ENCODE peak calls at places on chromosomes 5 and 9, in four cellular contexts. Z is nephron progenitor cell, X is BJ, E is mucosa of descending colon. H is an unnamed sample.

GRCh38 chr5:91016322-91016721 is 366.8 kb downstream of the ARRDC3 start:
- DNase-seq in Z (no peak), X (no peak), E (no peak), H (no peak)

GRCh38 chr9:88530051-88530450 is 4.9 kb upstream of the NXNL2 start:
- DNase-seq in Z (no peak), X (peak), E (no peak), H (no peak)

GRCh38 chr9:134734270-134734669 is 92.7 kb downstream of the COL5A1 start:
- DNase-seq in Z (no peak), X (no peak), E (no peak), H (peak)

GRCh38 chr9:114389612-114390368 is 2.0 kb upstream of the AKNA start:
- DNase-seq in Z (no peak), X (no peak), E (no peak), H (no peak)

GRCh38 chr9:124259273-124260078 is 1.7 kb downstream of the NEK6 start:
- DNase-seq in Z (no peak), X (peak), E (peak), H (peak)

GRCh38 chr5:4639959-4640358 is 500.2 kb upstream of the ADAMTS16 start:
- DNase-seq in Z (no peak), X (no peak), E (no peak), H (no peak)

GRCh38 chr5:135313405-135313804 is 85.6 kb downstream of the MACROH2A1 start:
- DNase-seq in Z (no peak), X (no peak), E (no peak), H (no peak)

GRCh38 chr5:112070022-112070421 is 313.0 kb upstream of the NREP start:
- DNase-seq in Z (no peak), X (no peak), E (no peak), H (no peak)

GRCh38 chr5:141742866-141743651 is 61.0 kb upstream of the ARAP3 start:
- DNase-seq in Z (peak), X (no peak), E (no peak), H (no peak)

GRCh38 chr5:157323107-157323706 is 57.3 kb downstream of the CYFIP2 start:
- DNase-seq in Z (no peak), X (no peak), E (no peak), H (no peak)

GRCh38 chr5:151082274-151082902 is 1.6 kb upstream of the TNIP1 start:
- DNase-seq in Z (no peak), X (no peak), E (no peak), H (no peak)

GRCh38 chr9:108704156-108704852 is 151.5 kb downstream of the ACTL7B start:
- DNase-seq in Z (no peak), X (no peak), E (no peak), H (no peak)

GRCh38 chr5:67799732-67800234 is 415.8 kb upstream of the PIK3R1 start:
- DNase-seq in Z (no peak), X (peak), E (no peak), H (no peak)

GRCh38 chr5:120942551-120942950 is 478.5 kb downstream of the PRR16 start:
- DNase-seq in Z (no peak), X (no peak), E (no peak), H (no peak)

GRCh38 chr9:136516191-136516654 is 29.6 kb downstream of the NOTCH1 start:
- DNase-seq in Z (no peak), X (no peak), E (no peak), H (no peak)

GRCh38 chr5:31717586-31717985 is 78.7 kb downstream of the PDZD2 start:
- DNase-seq in Z (no peak), X (no peak), E (no peak), H (no peak)
- TF ChIP-seq CTCF in Z (no peak), X (no peak), E (no peak), H (no peak)

GRCh38 chr5:40904994-40905306 is 4.3 kb upstream of the C7 start:
- DNase-seq in Z (no peak), X (no peak), E (no peak), H (no peak)
- TF ChIP-seq CTCF in Z (no peak), X (no peak), E (no peak), H (no peak)

GRCh38 chr5:74639538-74640449 is 734 bp downstream of the ENC1 start:
- DNase-seq in Z (peak), X (no peak), E (peak), H (no peak)

GRCh38 chr5:74638776-74639537 is 1.6 kb downstream of the ENC1 start:
- DNase-seq in Z (no peak), X (no peak), E (no peak), H (no peak)

GRCh38 chr5:74641014-74641777 is 668 bp upstream of the ENC1 start:
- DNase-seq in Z (peak), X (no peak), E (peak), H (no peak)

GRCh38 chr5:74641778-74642542 is 1.4 kb upstream of the ENC1 start:
- DNase-seq in Z (peak), X (no peak), E (peak), H (no peak)

DNA sequence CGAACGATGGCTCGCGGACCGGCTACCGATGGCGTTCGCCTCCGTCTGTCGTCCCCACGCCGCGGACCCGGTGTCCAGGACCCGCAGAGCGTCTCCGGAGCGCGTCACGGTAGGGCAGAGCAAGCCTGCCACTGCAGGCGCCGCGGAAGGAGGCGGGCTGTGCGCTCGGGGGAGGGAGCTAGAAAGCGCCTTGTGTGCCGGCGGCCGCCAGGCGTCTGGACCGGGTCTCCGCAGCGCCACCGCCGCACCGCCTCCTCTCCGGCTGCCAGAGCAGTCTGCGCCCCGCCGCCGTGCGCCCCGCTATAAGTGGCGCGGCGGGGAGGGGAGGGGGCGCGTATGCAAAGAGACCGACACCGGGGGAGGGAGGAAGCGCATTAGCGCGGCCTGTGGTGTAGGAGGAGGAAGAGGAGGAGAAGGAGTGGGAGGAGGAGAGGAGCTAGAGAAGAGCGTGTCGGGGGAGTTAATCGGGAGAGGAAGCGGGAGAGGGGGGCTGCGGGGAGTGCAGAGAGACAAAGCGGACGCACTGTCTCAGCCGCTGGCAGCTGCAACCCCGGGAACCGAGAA is at the start of gene ENC1:
- DNase-seq in Z (peak), X (no peak), E (peak), H (no peak)
- TF ChIP-seq CTCF in Z (peak), X (peak), E (no peak), H (peak)

GRCh38 chr5:145347026-145347616 is 488.0 kb downstream of the PRELID2 start:
- DNase-seq in Z (peak), X (peak), E (no peak), H (no peak)
- TF ChIP-seq CTCF in Z (peak), X (peak), E (no peak), H (peak)

GRCh38 chr5:9898319-9898718 is 268.2 kb upstream of the TAS2R1 start:
- DNase-seq in Z (no peak), X (no peak), E (no peak), H (peak)
- TF ChIP-seq CTCF in Z (peak), X (peak), E (no peak), H (peak)

DNA sequence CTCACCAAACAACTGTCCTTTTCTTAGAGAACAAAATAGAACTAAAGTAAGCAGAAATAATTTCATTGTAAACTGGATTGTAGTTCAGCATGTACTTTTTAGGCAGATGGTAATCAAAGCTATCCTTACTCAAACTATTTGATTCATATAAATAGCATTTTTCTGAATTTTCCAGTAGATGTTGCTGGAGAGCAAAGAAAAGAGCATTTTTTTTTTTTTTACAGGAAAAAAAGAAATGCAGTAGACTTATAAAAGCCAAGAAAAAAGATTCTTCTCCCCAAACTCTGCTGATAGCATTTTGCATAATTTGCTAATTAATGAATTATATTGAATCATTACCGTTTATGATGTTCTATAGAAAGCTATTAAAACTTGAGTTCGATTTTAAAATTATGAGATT is 715.3 kb upstream of the WWC1 start:
- DNase-seq in Z (no peak), X (no peak), E (no peak), H (no peak)
- TF ChIP-seq CTCF in Z (no peak), X (no peak), E (no peak), H (peak)

DNA sequence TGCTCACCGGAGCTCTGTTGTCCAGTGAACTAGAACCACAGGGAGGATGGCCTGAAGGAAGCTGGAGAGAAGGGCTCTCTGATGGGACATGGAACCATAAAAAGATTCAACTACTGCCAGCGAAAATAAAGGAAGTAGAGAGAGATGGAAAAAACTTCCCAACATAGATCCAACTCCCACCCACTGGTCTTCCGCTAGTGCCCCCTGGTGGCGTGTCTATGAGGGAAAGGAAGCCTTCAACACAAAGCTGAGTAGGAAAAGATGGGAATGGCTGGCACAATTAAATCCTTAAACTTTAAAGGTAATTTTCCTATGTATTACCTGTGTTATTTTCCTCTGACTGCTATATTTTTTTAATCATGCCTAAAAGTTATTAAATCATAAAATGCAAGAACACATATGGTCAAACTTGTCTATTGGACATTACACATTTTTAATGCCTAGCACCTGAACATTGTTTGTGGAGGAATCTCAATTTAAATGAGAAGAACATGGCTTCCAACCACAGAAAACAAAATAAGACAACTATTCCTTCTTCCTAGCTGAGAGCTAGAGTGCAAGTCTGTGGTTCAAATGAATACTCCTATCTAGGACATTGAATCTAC is 51.5 kb downstream of the CEP120 start:
- DNase-seq in Z (peak), X (no peak), E (no peak), H (no peak)
- TF ChIP-seq CTCF in Z (peak), X (peak), E (peak), H (peak)

GRCh38 chr5:32585122-32585445 is 273 bp upstream of the SUB1 start:
- DNase-seq in Z (no peak), X (no peak), E (no peak), H (no peak)

GRCh38 chr5:32586251-32586642 is 890 bp downstream of the SUB1 start:
- DNase-seq in Z (no peak), X (no peak), E (no peak), H (no peak)

GRCh38 chr5:32587067-32587551 is 1.8 kb downstream of the SUB1 start:
- DNase-seq in Z (no peak), X (no peak), E (no peak), H (no peak)

GRCh38 chr5:32584651-32585050 is 706 bp upstream of the SUB1 start:
- DNase-seq in Z (no peak), X (no peak), E (no peak), H (no peak)

GRCh38 chr5:32585446-32586250 is at the start of gene SUB1:
- DNase-seq in Z (peak), X (peak), E (peak), H (peak)
- TF ChIP-seq CTCF in Z (no peak), X (peak), E (no peak), H (no peak)

DNA sequence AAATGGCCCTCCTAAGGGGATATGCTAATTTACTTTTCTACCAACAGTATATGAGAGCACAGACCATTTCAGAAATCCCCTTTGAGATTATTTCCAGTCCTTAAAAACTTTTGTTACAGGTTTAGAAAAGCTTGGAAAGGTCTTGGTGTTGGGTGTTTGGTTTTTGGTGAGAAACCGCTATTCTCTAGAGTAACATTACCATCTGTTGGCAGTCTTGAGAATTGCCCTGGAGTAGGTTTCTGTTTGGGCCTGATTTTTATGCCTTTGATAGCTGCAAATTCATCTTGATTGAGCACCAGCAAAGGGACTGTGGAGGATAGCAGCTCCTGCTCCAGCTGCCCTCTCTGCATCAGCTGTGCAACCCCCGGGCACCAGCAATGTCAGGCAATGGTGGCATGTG is 8.0 kb downstream of the NUDT2 start:
- DNase-seq in Z (no peak), X (no peak), E (no peak), H (no peak)
- TF ChIP-seq CTCF in Z (no peak), X (peak), E (no peak), H (peak)

GRCh38 chr9:3441197-3441816 is 84.5 kb downstream of the RFX3 start:
- DNase-seq in Z (peak), X (no peak), E (no peak), H (peak)
- TF ChIP-seq CTCF in Z (peak), X (peak), E (peak), H (peak)